ENCODE peak calls at places on chromosome 3, in four cellular contexts. One of them, this sample, is unnamed.

GRCh38 chr3:64257096-64257755 is 32.0 kb upstream of the PRICKLE2 start:
- DNase-seq in natural killer cell: no peak
- DNase-seq in activated CD4-positive, CD25-positive, alpha-beta regulatory T cell treated with anti-CD3 and anti-CD28 coated beads, Interleukin-2, amount 50 U/mL, for 72 hours: no peak
- DNase-seq in GM13977: no peak
- DNase-seq in this sample: no peak

GRCh38 chr3:48970568-48970967 is 19.5 kb upstream of the P4HTM start:
- DNase-seq in natural killer cell: no peak
- DNase-seq in activated CD4-positive, CD25-positive, alpha-beta regulatory T cell treated with anti-CD3 and anti-CD28 coated beads, Interleukin-2, amount 50 U/mL, for 72 hours: no peak
- DNase-seq in GM13977: no peak
- DNase-seq in this sample: no peak

GRCh38 chr3:168803536-168803935 is 707.8 kb upstream of the GOLIM4 start:
- DNase-seq in natural killer cell: no peak
- DNase-seq in activated CD4-positive, CD25-positive, alpha-beta regulatory T cell treated with anti-CD3 and anti-CD28 coated beads, Interleukin-2, amount 50 U/mL, for 72 hours: no peak
- DNase-seq in GM13977: no peak
- DNase-seq in this sample: no peak

GRCh38 chr3:62480056-62480455 is 106.7 kb upstream of the FEZF2 start:
- DNase-seq in natural killer cell: no peak
- DNase-seq in activated CD4-positive, CD25-positive, alpha-beta regulatory T cell treated with anti-CD3 and anti-CD28 coated beads, Interleukin-2, amount 50 U/mL, for 72 hours: no peak
- DNase-seq in GM13977: no peak
- DNase-seq in this sample: no peak

GRCh38 chr3:186472466-186473008 is 71.6 kb downstream of the CRYGS start:
- DNase-seq in natural killer cell: no peak
- DNase-seq in activated CD4-positive, CD25-positive, alpha-beta regulatory T cell treated with anti-CD3 and anti-CD28 coated beads, Interleukin-2, amount 50 U/mL, for 72 hours: no peak
- DNase-seq in GM13977: no peak
- DNase-seq in this sample: no peak

GRCh38 chr3:178097576-178097975 is 438.7 kb upstream of the KCNMB2 start:
- DNase-seq in natural killer cell: no peak
- DNase-seq in activated CD4-positive, CD25-positive, alpha-beta regulatory T cell treated with anti-CD3 and anti-CD28 coated beads, Interleukin-2, amount 50 U/mL, for 72 hours: no peak
- DNase-seq in GM13977: no peak
- DNase-seq in this sample: no peak

GRCh38 chr3:181631901-181632300 is 79.8 kb upstream of the SOX2 start:
- DNase-seq in natural killer cell: no peak
- DNase-seq in activated CD4-positive, CD25-positive, alpha-beta regulatory T cell treated with anti-CD3 and anti-CD28 coated beads, Interleukin-2, amount 50 U/mL, for 72 hours: no peak
- DNase-seq in GM13977: no peak
- DNase-seq in this sample: no peak

GRCh38 chr3:142647856-142648255 is 51.7 kb downstream of the PLS1 start:
- DNase-seq in natural killer cell: no peak
- DNase-seq in activated CD4-positive, CD25-positive, alpha-beta regulatory T cell treated with anti-CD3 and anti-CD28 coated beads, Interleukin-2, amount 50 U/mL, for 72 hours: no peak
- DNase-seq in GM13977: no peak
- DNase-seq in this sample: no peak

GRCh38 chr3:87069963-87070362 is 79.0 kb upstream of the VGLL3 start:
- DNase-seq in natural killer cell: no peak
- DNase-seq in activated CD4-positive, CD25-positive, alpha-beta regulatory T cell treated with anti-CD3 and anti-CD28 coated beads, Interleukin-2, amount 50 U/mL, for 72 hours: no peak
- DNase-seq in GM13977: no peak
- DNase-seq in this sample: no peak

GRCh38 chr3:101310580-101311375 is 9.6 kb downstream of the IMPG2 start:
- DNase-seq in natural killer cell: no peak
- DNase-seq in activated CD4-positive, CD25-positive, alpha-beta regulatory T cell treated with anti-CD3 and anti-CD28 coated beads, Interleukin-2, amount 50 U/mL, for 72 hours: no peak
- DNase-seq in GM13977: no peak
- DNase-seq in this sample: no peak

GRCh38 chr3:21055015-21055414 is 696.0 kb downstream of the ZNF385D start:
- DNase-seq in natural killer cell: no peak
- DNase-seq in activated CD4-positive, CD25-positive, alpha-beta regulatory T cell treated with anti-CD3 and anti-CD28 coated beads, Interleukin-2, amount 50 U/mL, for 72 hours: no peak
- DNase-seq in GM13977: no peak
- DNase-seq in this sample: no peak

GRCh38 chr3:43222594-43222993 is 63.7 kb upstream of the SNRK start:
- DNase-seq in natural killer cell: no peak
- DNase-seq in activated CD4-positive, CD25-positive, alpha-beta regulatory T cell treated with anti-CD3 and anti-CD28 coated beads, Interleukin-2, amount 50 U/mL, for 72 hours: no peak
- DNase-seq in GM13977: no peak
- DNase-seq in this sample: no peak

GRCh38 chr3:196339493-196340254 is 1.5 kb upstream of the TM4SF19 start:
- DNase-seq in natural killer cell: no peak
- DNase-seq in activated CD4-positive, CD25-positive, alpha-beta regulatory T cell treated with anti-CD3 and anti-CD28 coated beads, Interleukin-2, amount 50 U/mL, for 72 hours: no peak
- DNase-seq in GM13977: no peak
- DNase-seq in this sample: no peak

GRCh38 chr3:73235768-73236167 is 174.3 kb downstream of the EBLN2 start:
- DNase-seq in natural killer cell: no peak
- DNase-seq in activated CD4-positive, CD25-positive, alpha-beta regulatory T cell treated with anti-CD3 and anti-CD28 coated beads, Interleukin-2, amount 50 U/mL, for 72 hours: no peak
- DNase-seq in GM13977: no peak
- DNase-seq in this sample: no peak

GRCh38 chr3:107345968-107346367 is 31.3 kb upstream of the CCDC54 start:
- DNase-seq in natural killer cell: no peak
- DNase-seq in activated CD4-positive, CD25-positive, alpha-beta regulatory T cell treated with anti-CD3 and anti-CD28 coated beads, Interleukin-2, amount 50 U/mL, for 72 hours: no peak
- DNase-seq in GM13977: no peak
- DNase-seq in this sample: no peak

GRCh38 chr3:74267583-74268184 is 346.8 kb downstream of the CNTN3 start:
- DNase-seq in natural killer cell: no peak
- DNase-seq in activated CD4-positive, CD25-positive, alpha-beta regulatory T cell treated with anti-CD3 and anti-CD28 coated beads, Interleukin-2, amount 50 U/mL, for 72 hours: no peak
- DNase-seq in GM13977: peak
- DNase-seq in this sample: no peak

GRCh38 chr3:99971761-99972160 is 142.5 kb downstream of the FILIP1L start:
- DNase-seq in natural killer cell: no peak
- DNase-seq in activated CD4-positive, CD25-positive, alpha-beta regulatory T cell treated with anti-CD3 and anti-CD28 coated beads, Interleukin-2, amount 50 U/mL, for 72 hours: no peak
- DNase-seq in GM13977: no peak
- DNase-seq in this sample: no peak

GRCh38 chr3:78633626-78634025 is 1134.2 kb downstream of the ROBO1 start:
- DNase-seq in natural killer cell: no peak
- DNase-seq in activated CD4-positive, CD25-positive, alpha-beta regulatory T cell treated with anti-CD3 and anti-CD28 coated beads, Interleukin-2, amount 50 U/mL, for 72 hours: no peak
- DNase-seq in GM13977: peak
- DNase-seq in this sample: no peak

GRCh38 chr3:21979706-21980105 is 228.7 kb upstream of the ZNF385D start:
- DNase-seq in natural killer cell: no peak
- DNase-seq in activated CD4-positive, CD25-positive, alpha-beta regulatory T cell treated with anti-CD3 and anti-CD28 coated beads, Interleukin-2, amount 50 U/mL, for 72 hours: no peak
- DNase-seq in GM13977: no peak
- DNase-seq in this sample: no peak

GRCh38 chr3:196995646-196996355 is 27.2 kb upstream of the PIGZ start:
- DNase-seq in natural killer cell: no peak
- DNase-seq in activated CD4-positive, CD25-positive, alpha-beta regulatory T cell treated with anti-CD3 and anti-CD28 coated beads, Interleukin-2, amount 50 U/mL, for 72 hours: peak
- DNase-seq in GM13977: no peak
- DNase-seq in this sample: peak

GRCh38 chr3:72171946-72172345 is 387.0 kb upstream of the PROK2 start:
- DNase-seq in natural killer cell: no peak
- DNase-seq in activated CD4-positive, CD25-positive, alpha-beta regulatory T cell treated with anti-CD3 and anti-CD28 coated beads, Interleukin-2, amount 50 U/mL, for 72 hours: no peak
- DNase-seq in GM13977: no peak
- DNase-seq in this sample: no peak

GRCh38 chr3:143168518-143169192 is 49.1 kb downstream of the CHST2 start:
- DNase-seq in natural killer cell: no peak
- DNase-seq in activated CD4-positive, CD25-positive, alpha-beta regulatory T cell treated with anti-CD3 and anti-CD28 coated beads, Interleukin-2, amount 50 U/mL, for 72 hours: no peak
- DNase-seq in GM13977: no peak
- DNase-seq in this sample: no peak

This sample was measured in suprapubic skin.